ENCODE peak calls at places on chromosomes 5 and 9, in six cellular contexts. M is thoracic aorta, W is ovary, R is upper lobe of left lung, X is mammary epithelial cell, T is stomach. B is an unnamed sample.

GRCh38 chr5:53453898-53454837 is 26.3 kb upstream of the FST start:
- DNase-seq in M (no peak), W (no peak), R (no peak), X (no peak), T (no peak), B (no peak)

GRCh38 chr5:123785160-123786001 is 273.4 kb downstream of the CSNK1G3 start:
- DNase-seq in M (no peak), W (no peak), R (no peak), X (peak; percentile 59), T (no peak), B (no peak)

GRCh38 chr5:154945695-154946301 is 4.9 kb downstream of the MRPL22 start:
- DNase-seq in M (no peak), W (no peak), R (no peak), X (no peak), T (no peak), B (no peak)

GRCh38 chr5:4233671-4234070 is 638.0 kb downstream of the IRX1 start:
- DNase-seq in M (no peak), W (no peak), R (no peak), X (no peak), T (no peak), B (no peak)

GRCh38 chr5:2725957-2726356 is 25.5 kb downstream of the IRX2 start:
- DNase-seq in M (no peak), W (no peak), R (no peak), X (no peak), T (no peak), B (no peak)

GRCh38 chr5:54186912-54187445 is 123.4 kb downstream of the ARL15 start:
- DNase-seq in M (no peak), W (no peak), R (no peak), X (no peak), T (no peak), B (no peak)

GRCh38 chr5:69492391-69493234 is at the start of gene OCLN:
- DNase-seq in M (no peak), W (peak; percentile 35), R (peak; percentile 77), X (peak; percentile 89), T (peak; percentile 86), B (no peak)

GRCh38 chr9:76542360-76542759 is 83.4 kb downstream of the GCNT1 start:
- DNase-seq in M (no peak), W (no peak), R (no peak), X (no peak), T (no peak), B (no peak)

GRCh38 chr5:33415811-33416354 is 24.9 kb upstream of the TARS1 start:
- DNase-seq in M (no peak), W (no peak), R (no peak), X (no peak), T (no peak), B (no peak)

GRCh38 chr5:180173875-180174586 is 35.0 kb downstream of the RASGEF1C start:
- DNase-seq in M (no peak), W (no peak), R (no peak), X (no peak), T (no peak), B (no peak)

GRCh38 chr5:157994906-157995519 is 136.1 kb upstream of the CLINT1 start:
- DNase-seq in M (no peak), W (peak; percentile 70), R (peak; percentile 76), X (peak; percentile 67), T (peak; percentile 79), B (peak; percentile 71)

GRCh38 chr9:84789463-84789830 is 119.9 kb downstream of the NTRK2 start:
- DNase-seq in M (no peak), W (no peak), R (no peak), X (no peak), T (no peak), B (no peak)

GRCh38 chr5:179343902-179344300 is 1.4 kb downstream of the ADAMTS2 start:
- DNase-seq in M (no peak), W (peak; percentile 74), R (no peak), X (no peak), T (no peak), B (no peak)

GRCh38 chr9:126031116-126031515 is 283.9 kb downstream of the PBX3 start:
- DNase-seq in M (no peak), W (no peak), R (no peak), X (no peak), T (no peak), B (no peak)

GRCh38 chr9:15834541-15834940 is 281.7 kb downstream of the CCDC171 start:
- DNase-seq in M (no peak), W (no peak), R (no peak), X (no peak), T (peak; percentile 41), B (no peak)

GRCh38 chr5:89729623-89730390 is 679.7 kb downstream of the CETN3 start:
- DNase-seq in M (no peak), W (no peak), R (no peak), X (peak; percentile 8), T (no peak), B (no peak)

GRCh38 chr9:124749811-124750210 is 21.3 kb downstream of the NR6A1 start:
- DNase-seq in M (no peak), W (no peak), R (no peak), X (no peak), T (no peak), B (no peak)

GRCh38 chr5:84378961-84379360 is 5.7 kb downstream of the EDIL3 start:
- DNase-seq in M (no peak), W (no peak), R (no peak), X (no peak), T (no peak), B (no peak)

GRCh38 chr9:133772581-133772980 is 34.4 kb upstream of the SARDH start:
- DNase-seq in M (no peak), W (peak; percentile 8), R (no peak), X (no peak), T (no peak), B (no peak)

GRCh38 chr5:72172832-72173231 is 65.6 kb downstream of the MAP1B start:
- DNase-seq in M (no peak), W (no peak), R (no peak), X (no peak), T (no peak), B (no peak)

DNA sequence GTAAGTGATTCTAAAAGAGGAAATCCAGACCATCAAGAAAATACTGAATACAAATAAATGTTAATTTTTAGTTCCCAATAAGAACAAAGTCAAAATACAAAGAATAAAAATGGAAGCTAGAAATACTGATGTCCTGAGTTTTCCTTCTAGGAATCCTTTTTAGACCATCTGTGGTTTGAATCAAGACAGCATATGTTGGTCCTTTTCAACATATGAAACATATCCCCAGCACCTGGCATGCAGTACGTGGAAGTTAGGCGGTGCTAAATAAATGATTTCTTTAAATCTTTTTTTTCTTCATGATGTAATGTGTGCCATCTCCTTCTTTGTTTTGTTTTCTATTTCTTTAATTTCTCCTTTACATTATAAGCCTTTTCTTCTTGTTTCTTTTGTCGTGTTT is 34.0 kb downstream of the KIAA1958 start:
- DNase-seq in M (no peak), W (no peak), R (no peak), X (no peak), T (no peak), B (no peak)
- H3K4me1 ChIP-seq in M (no peaks in the 10 kb centered on the region), W (peaks cover 1% of the 10 kb centered on the region), R (no peaks in the 10 kb centered on the region), X (no peaks in the 10 kb centered on the region), T (no peaks in the 10 kb centered on the region), B (no peaks in the 10 kb centered on the region)

GRCh38 chr5:169149317-169149716 is 151.6 kb downstream of the SLIT3 start:
- DNase-seq in M (no peak), W (no peak), R (no peak), X (no peak), T (no peak), B (no peak)
- TF ChIP-seq CTCF in M (no peak), W (no peak), R (no peak), X (peak; percentile 8), T (no peak), B (no peak)

GRCh38 chr5:95859327-95860060 is 37.0 kb upstream of the GLRX start:
- DNase-seq in M (no peak), W (no peak), R (no peak), X (no peak), T (no peak), B (peak; percentile 66)
- H3K4me3 ChIP-seq in M (peak overlapping the region; percentile 65), W (no peak overlapping the region), R (no peak overlapping the region), X (peak overlapping the region; percentile 10), T (peak overlapping the region; percentile 34), B (no peak overlapping the region)

GRCh38 chr9:116695441-116695840 is 8.3 kb downstream of the TRIM32 start:
- DNase-seq in M (no peak), W (no peak), R (no peak), X (no peak), T (no peak), B (no peak)
- H3K4me1 ChIP-seq in M (peaks cover 29% of the 10 kb centered on the region), W (peaks cover 3% of the 10 kb centered on the region), R (peaks cover 13% of the 10 kb centered on the region), X (peaks cover 16% of the 10 kb centered on the region), T (peaks cover 41% of the 10 kb centered on the region), B (no peaks in the 10 kb centered on the region)

DNA sequence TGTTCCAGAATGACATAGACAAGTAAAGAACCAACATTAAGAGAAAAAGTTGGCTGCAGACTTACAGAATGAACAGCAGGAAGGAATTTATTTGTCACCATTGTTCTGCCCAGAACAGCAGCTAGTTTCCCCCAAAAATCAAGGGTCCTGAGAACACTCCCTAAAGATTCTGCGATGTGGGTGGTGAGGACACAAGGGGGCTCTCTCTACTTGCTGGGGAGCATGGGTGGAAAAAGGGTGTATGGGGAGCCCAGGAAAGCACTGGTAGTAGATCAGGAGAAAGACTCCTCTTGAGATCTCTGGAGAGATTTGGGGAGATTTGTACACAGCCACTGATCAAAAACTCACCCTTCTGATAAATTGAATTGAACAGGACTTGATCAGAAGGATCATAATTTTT is 316.5 kb downstream of the KCTD16 start:
- DNase-seq in M (no peak), W (no peak), R (no peak), X (no peak), T (no peak), B (no peak)
- TF ChIP-seq CTCF in M (no peak), W (no peak), R (no peak), X (peak; percentile 34), T (no peak), B (no peak)

GRCh38 chr5:96905864-96906263 is 29.6 kb downstream of the ERAP2 start:
- DNase-seq in M (no peak), W (no peak), R (no peak), X (no peak), T (no peak), B (no peak)
- H3K4me3 ChIP-seq in M (no peak overlapping the region), W (no peak overlapping the region), R (no peak overlapping the region), X (no peak overlapping the region), T (no peak overlapping the region), B (no peak overlapping the region)

GRCh38 chr9:77735515-77735914 is 87.4 kb upstream of the GNA14 start:
- DNase-seq in M (no peak), W (no peak), R (no peak), X (no peak), T (no peak), B (no peak)
- H3K4me1 ChIP-seq in M (peaks cover 28% of the 10 kb centered on the region), W (peaks cover 5% of the 10 kb centered on the region), R (peaks cover 10% of the 10 kb centered on the region), X (no peaks in the 10 kb centered on the region), T (peaks cover 10% of the 10 kb centered on the region), B (no peaks in the 10 kb centered on the region)

GRCh38 chr5:61330879-61331406 is 1.1 kb upstream of the ZSWIM6 start:
- DNase-seq in M (no peak), W (peak; percentile 85), R (peak; percentile 86), X (peak; percentile 82), T (peak; percentile 91), B (peak; percentile 88)
- TF ChIP-seq CTCF in M (peak; percentile 50), W (peak; percentile 34), R (peak; percentile 90), X (peak; percentile 63), T (peak; percentile 50), B (peak; percentile 70)

GRCh38 chr9:23851024-23851629 is 25.1 kb upstream of the ELAVL2 start:
- DNase-seq in M (no peak), W (peak; percentile 50), R (no peak), X (peak; percentile 63), T (no peak), B (no peak)
- H3K4me3 ChIP-seq in M (peak overlapping the region; percentile 69), W (peak overlapping the region; percentile 15), R (peak overlapping the region; percentile 41), X (peak overlapping the region; percentile 40), T (peak overlapping the region; percentile 35), B (peak overlapping the region; percentile 44)

GRCh38 chr5:109826-110225 is 17.9 kb downstream of the PLEKHG4B start:
- DNase-seq in M (no peak), W (no peak), R (no peak), X (no peak), T (no peak), B (no peak)
- H3K4me1 ChIP-seq in M (no peaks in the 10 kb centered on the region), W (no peaks in the 10 kb centered on the region), R (no peaks in the 10 kb centered on the region), X (no peaks in the 10 kb centered on the region), T (no peaks in the 10 kb centered on the region), B (no peaks in the 10 kb centered on the region)